ENCODE peak calls at places on chromosomes 4 and X, in seven cellular contexts. D is lower leg skin, U is PC-9, S is endodermal cell, E is SK-N-SH, J is hepatocyte, Z is colonic mucosa. X is an unnamed sample.

GRCh38 chr4:14434483-14434882 is 567.8 kb upstream of the CPEB2 start:
- DNase-seq in J (no peak), S (no peak), E (no peak), U (no peak), Z (no peak), D (no peak), X (no peak)

GRCh38 chr4:4637710-4638109 is 95.9 kb upstream of the STX18 start:
- DNase-seq in J (no peak), Z (no peak), D (no peak), E (no peak), S (no peak), U (no peak), X (no peak)

GRCh38 chr4:25209702-25210101 is 24.1 kb upstream of the PI4K2B start:
- DNase-seq in J (no peak), S (no peak), E (no peak), U (no peak), D (no peak), Z (no peak), X (no peak)

GRCh38 chrX:47224896-47225290 is 6.4 kb downstream of the CDK16 start:
- DNase-seq in U (no peak), J (no peak), E (no peak), S (no peak), D (no peak), Z (no peak), X (no peak)

GRCh38 chr4:21769404-21770147 is 179.0 kb downstream of the KCNIP4 start:
- DNase-seq in S (no peak), U (no peak), E (no peak), D (no peak), J (no peak), Z (no peak), X (no peak)

GRCh38 chrX:112738347-112739033 is 58.8 kb upstream of the LHFPL1 start:
- DNase-seq in Z (no peak), E (no peak), U (no peak), D (no peak), S (no peak), J (no peak), X (no peak)

GRCh38 chr4:184432127-184432922 is 42.0 kb downstream of the IRF2 start:
- DNase-seq in E (no peak), U (no peak), Z (no peak), J (no peak), S (no peak), D (peak; percentile 36), X (no peak)

GRCh38 chr4:137998666-137999429 is 243.3 kb downstream of the SLC7A11 start:
- DNase-seq in D (no peak), J (no peak), E (no peak), U (no peak), S (no peak), Z (no peak), X (no peak)

GRCh38 chr4:2537011-2537830 is 774 bp downstream of the FAM193A start:
- DNase-seq in S (peak; percentile 78), D (no peak), E (peak; percentile 75), Z (peak; percentile 58), U (peak; percentile 41), J (peak; percentile 82), X (peak; percentile 59)

GRCh38 chr4:29966386-29966785 is 753.8 kb upstream of the PCDH7 start:
- DNase-seq in S (no peak), D (no peak), E (no peak), J (no peak), U (no peak), Z (no peak), X (no peak)

GRCh38 chr4:79249879-79250503 is 75.9 kb downstream of the NAA11 start:
- DNase-seq in D (no peak), J (no peak), U (no peak), E (no peak), Z (no peak), S (no peak), X (no peak)

GRCh38 chr4:173436149-173436579 is 37.2 kb upstream of the SCRG1 start:
- DNase-seq in D (no peak), J (peak; percentile 28), S (no peak), Z (no peak), U (no peak), E (no peak), X (no peak)

DNA sequence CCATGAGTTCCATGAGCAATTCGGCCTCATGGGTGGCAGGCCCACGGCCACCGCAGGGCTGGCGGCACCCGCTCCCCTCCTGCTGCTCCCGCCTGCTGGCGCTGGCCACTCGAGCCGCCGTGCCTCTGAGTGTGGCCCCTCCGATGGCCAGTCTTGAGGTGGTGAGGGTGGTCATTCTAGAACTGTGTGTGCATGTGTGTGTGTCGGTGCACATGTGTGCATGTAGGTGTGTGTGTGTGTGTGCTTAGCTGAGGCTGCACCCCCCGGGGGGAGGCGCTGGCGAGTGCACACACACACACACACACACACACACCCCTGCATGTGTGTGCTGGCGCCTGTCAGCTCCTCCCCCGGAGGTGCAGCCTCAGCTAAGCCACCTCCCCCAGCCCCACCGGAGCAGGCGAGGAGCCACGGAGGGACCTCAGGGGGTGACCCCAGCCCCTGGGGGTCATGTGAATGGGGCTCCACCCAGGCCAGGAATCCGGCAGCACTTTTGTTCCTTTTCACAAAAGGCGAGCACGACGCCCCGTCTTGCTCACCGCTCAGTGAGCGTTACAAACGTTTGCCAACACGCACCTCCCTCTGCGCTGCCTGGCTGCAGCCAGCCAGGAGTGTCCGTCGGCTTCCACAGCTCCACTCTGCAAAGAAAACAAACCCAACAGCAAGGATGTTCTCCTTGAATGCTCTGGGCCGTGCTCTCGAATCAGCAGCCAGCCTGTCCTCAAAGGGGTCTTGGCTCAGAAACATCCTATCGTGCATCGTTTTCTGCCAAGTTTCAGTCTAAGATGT is 29.9 kb downstream of the FGFRL1 start:
- DNase-seq in J (peak; percentile 51), U (peak; percentile 82), E (no peak), Z (no peak), D (no peak), S (peak; percentile 65), X (peak; percentile 29)
- H3K4me3 ChIP-seq in J (no peak overlapping the region), U (no peak overlapping the region), E (no peak overlapping the region), Z (no peak overlapping the region), D (no peak overlapping the region), S (no peak overlapping the region), X (no peak overlapping the region)

DNA sequence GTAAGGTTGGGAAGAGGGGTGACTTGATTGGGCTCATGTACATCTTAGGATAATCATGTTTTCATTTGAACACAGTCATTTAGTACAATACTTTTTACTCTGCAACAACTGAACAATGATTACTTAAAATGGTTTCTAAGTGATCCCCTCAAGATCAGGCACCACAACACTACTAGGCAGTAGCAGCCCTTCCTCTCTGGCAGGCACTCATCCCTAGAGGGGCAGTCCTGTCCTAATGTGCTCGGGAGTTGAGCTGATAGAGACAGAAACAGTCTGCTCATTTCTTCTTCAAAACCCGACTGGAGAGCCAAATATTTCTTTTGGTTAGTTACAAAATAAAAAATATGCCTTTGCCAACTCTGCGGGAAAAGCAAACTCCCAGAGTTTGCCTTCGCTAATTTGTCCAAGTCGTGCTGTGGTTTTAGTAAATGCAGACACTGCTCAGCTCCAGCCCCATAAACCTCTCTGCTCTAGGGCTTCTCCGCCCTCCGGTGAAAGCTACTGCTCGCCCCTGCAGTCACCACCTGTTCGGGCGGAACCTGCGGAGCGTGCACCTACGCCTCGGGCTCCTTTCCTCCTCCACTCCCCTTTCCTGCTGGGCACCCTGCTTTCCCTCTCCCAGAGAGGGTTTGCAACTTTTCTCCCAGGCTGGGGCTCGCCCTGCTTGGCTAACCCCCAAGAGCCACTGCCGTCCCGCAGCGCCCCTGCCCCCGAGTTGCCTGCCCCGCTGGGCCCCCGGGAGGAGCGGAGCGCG is 524 bp upstream of the NPNT start:
- DNase-seq in D (no peak), E (no peak), J (peak; percentile 63), Z (peak; percentile 66), U (peak; percentile 15), S (no peak), X (no peak)
- H3K4me3 ChIP-seq in D (peak overlapping the region; percentile 46), E (no peak overlapping the region), J (peak overlapping the region; percentile 95), Z (peak overlapping the region; percentile 77), U (no peak overlapping the region), S (peak overlapping the region; percentile 81), X (no peak overlapping the region)

GRCh38 chrX:71496476-71496875 is 36.4 kb upstream of the OGT start:
- DNase-seq in Z (no peak), D (no peak), S (no peak), E (no peak), J (no peak), U (no peak), X (no peak)

GRCh38 chrX:71489540-71489939 is 43.4 kb upstream of the OGT start:
- DNase-seq in J (no peak), E (no peak), S (no peak), Z (no peak), D (no peak), U (no peak), X (no peak)

GRCh38 chrX:71493111-71493613 is 39.7 kb upstream of the OGT start:
- DNase-seq in Z (no peak), U (no peak), J (no peak), S (no peak), D (peak; percentile 38), E (no peak), X (no peak)

GRCh38 chrX:71487814-71488213 is 45.1 kb upstream of the OGT start:
- DNase-seq in U (no peak), Z (no peak), D (no peak), E (no peak), J (no peak), S (no peak), X (no peak)

DNA sequence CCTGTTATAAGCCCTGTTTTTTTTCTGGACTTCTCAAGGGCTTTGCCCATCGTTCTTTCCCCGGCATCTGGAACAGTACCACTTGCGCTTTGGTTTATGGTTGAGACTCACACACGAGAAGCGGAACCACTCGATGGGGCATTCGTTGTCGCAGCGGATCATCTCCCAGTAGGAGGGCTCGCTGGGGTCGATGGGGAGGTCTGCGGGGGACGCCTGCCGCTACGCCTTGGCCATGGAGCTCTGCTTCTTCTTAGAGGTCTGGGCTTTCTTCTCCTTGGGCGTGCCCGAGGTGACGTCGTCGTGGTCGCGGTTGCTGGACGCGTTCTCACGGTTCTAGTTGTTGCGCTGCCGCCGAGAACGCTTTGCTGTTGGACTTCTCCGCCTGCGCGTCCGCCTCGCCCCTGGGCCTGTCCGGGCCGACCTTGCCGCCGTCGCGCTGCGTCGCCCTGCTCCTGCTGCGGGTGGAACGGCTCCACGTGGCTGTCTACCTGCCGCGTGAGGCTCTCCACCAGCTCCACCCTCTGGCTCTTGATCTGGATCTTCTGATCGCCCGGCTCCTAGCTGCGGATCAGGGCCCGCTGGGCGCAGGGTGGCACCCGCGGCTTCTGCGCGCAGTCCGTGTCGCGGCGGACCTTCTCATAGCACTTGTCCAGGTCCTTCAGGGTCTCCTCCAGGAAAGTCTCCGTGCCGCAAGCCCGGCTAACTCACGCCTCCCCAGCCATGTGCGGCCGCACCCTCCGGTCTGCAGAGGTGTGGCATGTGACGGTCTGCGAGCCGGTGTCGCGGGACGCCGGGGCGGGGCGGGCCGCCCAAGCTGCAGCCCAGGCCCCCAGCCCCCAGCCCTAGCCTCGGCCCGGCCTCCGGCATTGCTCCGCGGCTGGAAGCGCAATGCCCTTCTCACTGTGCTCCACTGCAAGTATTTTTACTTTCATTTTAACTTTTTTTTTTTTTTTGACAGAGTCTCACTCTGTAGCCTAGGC is 40.5 kb upstream of the OGT start:
- DNase-seq in Z (peak; percentile 38), D (peak; percentile 25), J (no peak), E (peak; percentile 15), U (peak; percentile 25), S (no peak), X (peak; percentile 48)
- H3K4me3 ChIP-seq in Z (peak overlapping the region; percentile 44), D (peak overlapping the region; percentile 42), J (no peak overlapping the region), E (no peak overlapping the region), U (peak overlapping the region; percentile 47), S (no peak overlapping the region), X (no peak overlapping the region)

DNA sequence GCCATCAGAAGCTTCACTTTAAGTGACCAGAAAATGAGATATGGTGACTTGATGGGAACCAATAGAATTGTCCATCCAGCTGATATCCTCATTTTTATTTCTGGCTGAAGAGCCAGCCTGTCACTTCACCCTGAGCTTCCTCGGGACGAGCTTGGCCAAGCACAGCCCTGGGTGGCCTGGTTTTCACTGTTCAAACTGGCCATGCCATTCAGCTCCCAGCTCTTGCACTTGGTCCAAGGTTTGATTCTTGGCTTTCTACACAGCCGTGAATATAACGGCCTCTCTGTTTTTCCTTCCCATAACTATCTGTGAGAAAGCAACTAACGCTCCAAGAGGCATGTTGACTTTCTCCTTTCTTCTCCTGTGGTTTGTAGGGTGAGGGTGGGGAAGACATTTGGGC is 71.9 kb downstream of the LIMCH1 start:
- DNase-seq in E (no peak), D (no peak), Z (no peak), U (no peak), S (no peak), J (no peak), X (no peak)
- H3K4me3 ChIP-seq in E (no peak overlapping the region), D (no peak overlapping the region), Z (no peak overlapping the region), U (no peak overlapping the region), S (no peak overlapping the region), J (no peak overlapping the region), X (no peak overlapping the region)

X was measured in CD4-positive, alpha-beta memory T cell.